ENCODE peak calls at places on chromosomes 3 and 15, in eight cellular contexts. I, U, V, B, X, Q, K and C are unnamed samples.

GRCh38 chr15:77030042-77030927 is 35.4 kb downstream of the PSTPIP1 start:
- DNase-seq in B (no peak), V (no peak), I (no peak), X (no peak), K (no peak), Q (no peak), U (no peak), C (no peak)

GRCh38 chr15:43346305-43346704 is 15.9 kb upstream of the LCMT2 start:
- DNase-seq in K (no peak), X (no peak), U (no peak), V (no peak), B (peak), Q (no peak), I (no peak), C (peak)

GRCh38 chr3:171249171-171249692 is 211.0 kb downstream of the TNIK start:
- DNase-seq in I (no peak), U (no peak), B (no peak), Q (no peak), K (no peak), V (no peak), X (no peak), C (no peak)

GRCh38 chr3:139491027-139491700 is 14.8 kb upstream of the RBP2 start:
- DNase-seq in V (no peak), X (no peak), K (no peak), I (peak), B (no peak), Q (no peak), U (no peak), C (no peak)

GRCh38 chr15:37058316-37058985 is 41.9 kb downstream of the MEIS2 start:
- DNase-seq in X (no peak), V (no peak), I (no peak), Q (no peak), K (no peak), B (peak), U (peak), C (peak)

GRCh38 chr3:195102609-195103467 is 168.1 kb downstream of the XXYLT1 start:
- DNase-seq in K (peak), B (peak), U (peak), Q (peak), I (no peak), V (no peak), X (no peak), C (peak)

GRCh38 chr3:9781551-9781950 is 10.7 kb downstream of the TADA3 start:
- DNase-seq in K (no peak), B (no peak), X (no peak), U (no peak), V (no peak), Q (no peak), I (no peak), C (no peak)

GRCh38 chr3:194727435-194728128 is 41.9 kb downstream of the FAM43A start:
- DNase-seq in K (no peak), U (no peak), X (no peak), B (peak), Q (no peak), I (no peak), V (no peak), C (no peak)

GRCh38 chr15:97680606-97681220 is 279.8 kb upstream of the ARRDC4 start:
- DNase-seq in I (no peak), U (no peak), K (no peak), B (no peak), Q (no peak), V (no peak), X (no peak), C (no peak)

GRCh38 chr3:177150218-177150916 is 46.9 kb downstream of the TBL1XR1 start:
- DNase-seq in I (no peak), B (no peak), V (no peak), X (no peak), K (no peak), Q (no peak), U (peak), C (no peak)

GRCh38 chr3:32137870-32138269 is 31.4 kb downstream of the GPD1L start:
- DNase-seq in Q (no peak), I (no peak), B (no peak), X (no peak), U (no peak), V (no peak), K (no peak), C (no peak)

GRCh38 chr3:166123088-166123487 is 285.9 kb upstream of the BCHE start:
- DNase-seq in K (no peak), B (no peak), X (no peak), V (no peak), U (no peak), Q (no peak), I (no peak), C (no peak)

GRCh38 chr3:48962340-48962739 is 27.7 kb upstream of the P4HTM start:
- DNase-seq in I (no peak), B (no peak), K (no peak), V (no peak), X (no peak), Q (no peak), U (no peak), C (no peak)

GRCh38 chr3:45215466-45215865 is 10.6 kb downstream of the TMEM158 start:
- DNase-seq in Q (no peak), B (no peak), K (no peak), I (no peak), U (no peak), V (no peak), X (no peak), C (no peak)

GRCh38 chr3:99921986-99922385 is 104.3 kb downstream of the CMSS1 start:
- DNase-seq in V (no peak), Q (peak), U (no peak), B (no peak), I (no peak), K (no peak), X (no peak), C (peak)

GRCh38 chr3:191695815-191696153 is 234.8 kb downstream of the PYDC2 start:
- DNase-seq in I (no peak), B (no peak), Q (no peak), V (no peak), U (no peak), K (no peak), X (no peak), C (no peak)

GRCh38 chr3:114171677-114172076 is 7.2 kb downstream of the DRD3 start:
- DNase-seq in X (no peak), V (no peak), U (no peak), K (no peak), I (no peak), B (no peak), Q (no peak), C (no peak)

GRCh38 chr3:53844262-53845102 is 1.7 kb downstream of the CHDH start:
- DNase-seq in B (no peak), I (no peak), U (no peak), X (no peak), Q (no peak), K (no peak), V (no peak), C (no peak)

GRCh38 chr3:58333206-58334012 is 717 bp downstream of the PXK start:
- DNase-seq in K (peak), X (no peak), V (peak), Q (no peak), U (peak), I (peak), B (peak), C (peak)

GRCh38 chr15:25783607-25784131 is 79.5 kb downstream of the ATP10A start:
- DNase-seq in I (no peak), X (peak), Q (no peak), V (peak), U (no peak), B (peak), K (peak), C (peak)

GRCh38 chr15:67456677-67457529 is 64.0 kb upstream of the C15orf61 start:
- DNase-seq in B (peak), V (peak), K (peak), Q (peak), U (peak), X (peak), I (peak), C (peak)

GRCh38 chr15:37880009-37880834 is 54.2 kb upstream of the TMCO5A start:
- DNase-seq in X (no peak), V (no peak), Q (peak), U (peak), K (peak), I (peak), B (peak), C (peak)

GRCh38 chr3:181292984-181293383 is 303.4 kb upstream of the DNAJC19 start:
- DNase-seq in Q (peak), I (no peak), V (no peak), X (no peak), B (peak), U (peak), K (no peak), C (peak)